ENCODE peak calls at places on chromosomes 2 and 18, in six cellular contexts. W is H1, F is ovary, I is stomach, E is breast epithelium, T is tibial nerve. S is an unnamed sample. For H3K4me1, the result is how much of the 10 kb centered on the place peaks cover.

GRCh38 chr18:3062798-3063563 is 50.0 kb upstream of the LPIN2 start:
- DNase-seq in W (no peak), F (peak), I (peak), E (no peak), T (peak), S (peak)

GRCh38 chr18:48863432-48864065 is 87.2 kb downstream of the SMAD7 start:
- DNase-seq in W (no peak), F (no peak), I (no peak), E (no peak), T (no peak), S (peak)

GRCh38 chr2:238155051-238155760 is 3.6 kb upstream of the ERFE start:
- DNase-seq in W (no peak), F (no peak), I (no peak), E (no peak), T (no peak), S (no peak)

GRCh38 chr2:229342376-229342775 is 71.3 kb upstream of the PID1 start:
- DNase-seq in W (peak), F (peak), I (peak), E (no peak), T (peak), S (no peak)

GRCh38 chr2:119311371-119311770 is 55.3 kb downstream of the C2orf76 start:
- DNase-seq in W (no peak), F (no peak), I (no peak), E (no peak), T (no peak), S (no peak)

GRCh38 chr2:113156278-113157107 is 17.3 kb upstream of the PSD4 start:
- DNase-seq in W (no peak), F (no peak), I (no peak), E (no peak), T (no peak), S (no peak)

GRCh38 chr2:237863102-237863511 is 3.7 kb downstream of the RAMP1 start:
- DNase-seq in W (no peak), F (no peak), I (no peak), E (no peak), T (no peak), S (no peak)

GRCh38 chr2:195337597-195337996 is 319.4 kb upstream of the SLC39A10 start:
- DNase-seq in W (no peak), F (no peak), I (no peak), E (no peak), T (no peak), S (no peak)

GRCh38 chr2:99648115-99648850 is 158.5 kb upstream of the REV1 start:
- DNase-seq in W (no peak), F (no peak), I (no peak), E (no peak), T (peak), S (no peak)

GRCh38 chr2:12965540-12966269 is 249.0 kb downstream of the TRIB2 start:
- DNase-seq in W (no peak), F (no peak), I (no peak), E (no peak), T (no peak), S (no peak)

GRCh38 chr2:11867926-11868325 is 121.5 kb downstream of the LPIN1 start:
- DNase-seq in W (no peak), F (no peak), I (no peak), E (no peak), T (no peak), S (no peak)

GRCh38 chr2:235264121-235264493 is 229.7 kb upstream of the AGAP1 start:
- DNase-seq in W (no peak), F (no peak), I (no peak), E (no peak), T (no peak), S (no peak)

GRCh38 chr2:220857371-220857770 is 714.7 kb downstream of the EPHA4 start:
- DNase-seq in W (no peak), F (no peak), I (no peak), E (no peak), T (no peak), S (no peak)

GRCh38 chr2:174333502-174334277 is 1.1 kb upstream of the SP9 start:
- DNase-seq in W (no peak), F (no peak), I (no peak), E (no peak), T (no peak), S (no peak)

GRCh38 chr2:237894396-237894979 is 35.1 kb downstream of the RAMP1 start:
- DNase-seq in W (no peak), F (no peak), I (no peak), E (no peak), T (no peak), S (no peak)

GRCh38 chr2:112134120-112134519 is 4.1 kb upstream of the FBLN7 start:
- DNase-seq in W (no peak), F (no peak), I (no peak), E (no peak), T (no peak), S (no peak)

DNA sequence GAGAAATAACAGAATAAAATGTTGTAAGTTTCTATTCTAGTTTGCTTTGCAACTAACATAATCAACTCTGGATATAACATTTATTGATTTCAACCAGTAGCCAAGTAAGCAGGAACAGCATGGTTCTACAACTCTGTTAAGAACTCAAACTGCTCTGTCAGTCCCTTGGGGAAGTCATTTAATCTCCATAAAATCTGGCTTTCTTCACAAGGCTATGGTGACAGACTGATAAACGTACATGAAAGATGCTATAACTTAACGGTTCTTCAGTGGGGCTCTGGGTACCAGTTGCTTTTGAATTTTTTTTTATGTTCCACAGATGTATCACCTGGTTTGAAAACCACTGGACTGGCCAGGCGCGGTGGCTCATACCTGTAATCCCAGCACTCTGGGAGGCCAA is 10.3 kb downstream of the PSME4 start:
- DNase-seq in W (no peak), F (no peak), I (no peak), E (no peak), T (no peak), S (no peak)
- H3K4me1 ChIP-seq in W (under half), F (under half), I (half or more), E (under half), T (under half), S (under half)

GRCh38 chr2:19989681-19990415 is at the start of gene WDR35:
- DNase-seq in W (peak), F (peak), I (peak), E (peak), T (peak), S (peak)
- TF ChIP-seq POLR2A in W (peak), F (peak), I (no peak), E (peak), T (peak), S (peak)

DNA sequence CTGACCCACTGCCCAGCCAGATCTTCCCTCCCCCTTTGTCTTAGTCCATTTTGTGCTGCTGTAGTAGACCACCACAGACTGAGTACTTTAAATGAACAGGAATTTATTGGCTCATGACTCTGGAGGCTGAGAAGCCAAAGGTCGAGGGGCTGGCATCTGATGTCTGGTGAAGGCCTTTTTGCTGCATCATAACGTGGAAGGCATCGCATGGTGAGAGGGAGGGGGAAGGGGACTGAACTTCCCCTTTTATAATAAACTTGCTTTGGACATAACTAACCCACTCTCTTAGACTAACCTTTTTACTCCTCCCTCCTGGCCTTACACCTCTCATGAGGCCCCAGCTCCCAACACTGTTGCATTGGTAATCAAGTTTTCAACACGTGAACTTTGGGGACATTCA is 83.8 kb downstream of the MAP4K4 start:
- DNase-seq in W (no peak), F (no peak), I (no peak), E (no peak), T (no peak), S (no peak)
- H3K4me1 ChIP-seq in W (under half), F (under half), I (half or more), E (under half), T (under half), S (under half)

GRCh38 chr2:28737655-28738054 is 14.0 kb upstream of the PPP1CB start:
- DNase-seq in W (no peak), F (no peak), I (no peak), E (no peak), T (no peak), S (no peak)

GRCh38 chr2:28730641-28731146 is 20.9 kb upstream of the PPP1CB start:
- DNase-seq in W (no peak), F (no peak), I (no peak), E (no peak), T (no peak), S (no peak)

GRCh38 chr2:28735511-28735910 is 16.1 kb upstream of the PPP1CB start:
- DNase-seq in W (no peak), F (no peak), I (no peak), E (no peak), T (no peak), S (no peak)

DNA sequence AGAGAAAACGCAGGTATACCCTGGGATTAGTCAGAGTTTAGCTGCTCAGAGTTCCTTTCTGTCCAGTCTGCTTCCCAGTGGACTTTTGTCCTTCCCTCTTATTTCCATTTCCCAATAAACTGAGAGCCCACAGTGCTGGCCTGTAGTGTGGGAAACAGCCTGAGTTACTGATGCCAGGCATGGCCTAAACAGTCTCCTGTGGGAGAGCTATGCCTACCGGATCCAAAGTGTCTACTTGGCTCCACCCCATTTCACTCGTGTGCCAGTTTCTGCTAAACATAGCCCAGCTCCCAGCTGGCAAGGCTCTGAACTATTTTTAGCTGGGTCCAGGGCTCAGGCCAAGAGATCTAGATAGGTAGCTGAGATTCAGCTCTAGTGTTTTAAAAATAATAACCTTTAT is 15.6 kb upstream of the PPP1CB start:
- DNase-seq in W (no peak), F (peak), I (peak), E (peak), T (no peak), S (no peak)
- TF ChIP-seq POLR2A in W (no peak), F (no peak), I (no peak), E (no peak), T (no peak), S (no peak)

DNA sequence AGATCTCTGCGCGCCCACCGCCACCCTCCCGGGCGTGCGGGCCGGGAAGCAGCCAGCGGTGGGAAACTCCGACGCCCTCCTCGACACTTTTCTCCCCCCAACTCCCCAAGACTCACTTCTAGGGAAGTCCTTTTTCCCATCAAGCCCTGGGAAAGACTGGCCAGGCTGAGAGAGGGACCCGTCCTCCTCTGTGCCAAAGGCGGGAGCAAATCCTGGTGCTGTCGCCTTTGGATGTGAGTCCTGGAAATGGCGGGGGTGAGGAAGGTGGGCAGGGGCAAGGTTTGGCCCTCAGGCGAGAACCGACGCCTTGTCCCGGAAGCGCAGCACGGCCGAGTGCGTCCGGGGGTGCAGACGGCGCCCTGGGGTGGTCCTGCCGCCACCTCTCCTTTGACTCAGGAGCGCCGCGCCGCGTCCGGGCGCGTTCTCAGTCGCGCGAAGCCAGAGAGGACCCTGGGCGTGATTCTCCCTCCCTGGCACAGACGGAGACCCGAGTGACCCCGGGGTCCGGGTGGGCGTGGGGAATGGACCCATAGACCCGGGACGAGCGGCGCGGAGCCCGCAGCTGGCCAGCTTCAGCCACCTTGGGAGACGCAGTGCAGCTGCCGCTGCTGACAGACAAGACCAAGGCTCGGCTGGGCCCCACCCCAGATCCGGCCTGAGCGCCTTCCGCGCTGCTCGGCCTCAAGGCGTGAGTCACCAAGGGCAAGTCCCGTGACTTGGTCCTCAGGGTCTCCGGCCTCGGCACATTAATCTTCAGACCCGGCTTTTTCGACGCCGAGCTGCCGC is 3.5 kb upstream of the LBX2 start:
- DNase-seq in W (no peak), F (peak), I (peak), E (peak), T (peak), S (peak)
- H3K4me1 ChIP-seq in W (under half), F (under half), I (half or more), E (under half), T (under half), S (under half)

DNA sequence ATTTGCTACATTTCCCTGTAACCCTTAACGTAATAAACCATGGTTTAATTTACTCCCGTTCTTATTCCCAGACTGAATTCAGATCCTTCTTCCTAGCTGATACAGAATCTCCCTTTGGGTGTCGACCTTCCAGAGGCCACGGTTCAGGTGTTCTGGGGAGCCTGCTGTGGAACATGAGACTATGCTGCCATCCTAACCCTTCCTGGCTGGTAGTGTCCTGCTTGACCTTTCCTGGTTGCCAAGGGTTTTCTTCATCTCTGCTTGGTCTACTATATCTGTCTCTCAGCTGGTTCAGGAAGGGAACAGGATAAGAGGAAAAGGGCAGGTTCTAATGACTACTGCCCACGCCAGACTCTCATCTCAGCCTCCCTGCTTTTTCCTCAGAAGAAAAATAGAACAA is 36.5 kb downstream of the STAT1 start:
- DNase-seq in W (no peak), F (no peak), I (no peak), E (no peak), T (no peak), S (no peak)
- TF ChIP-seq POLR2A in W (no peak), F (no peak), I (no peak), E (no peak), T (no peak), S (no peak)

DNA sequence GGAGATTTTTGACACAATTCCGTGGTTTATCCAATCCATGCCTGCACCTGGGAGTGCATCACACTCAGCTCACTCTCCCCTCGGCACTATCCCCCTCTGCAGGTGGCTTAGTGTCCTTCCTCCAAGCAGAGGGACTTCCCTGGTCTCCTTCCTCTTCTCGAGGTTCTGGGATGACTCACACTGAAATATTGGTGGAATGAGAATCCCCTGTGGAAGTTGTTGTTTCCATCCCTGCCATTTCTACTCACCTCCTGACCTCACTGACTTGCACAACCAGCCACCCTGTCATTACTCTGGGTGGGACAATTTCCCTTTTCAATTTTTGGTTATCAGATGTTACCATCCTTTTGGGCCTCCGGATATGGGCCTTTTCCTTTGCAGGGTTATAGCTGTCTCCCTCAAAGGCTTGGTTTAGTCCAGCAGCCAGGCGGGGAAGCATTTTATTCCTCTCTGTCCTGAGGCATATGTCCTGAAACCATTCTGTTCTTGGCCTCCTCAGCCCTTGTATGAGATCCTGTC is 59.9 kb downstream of the PTPRM start:
- DNase-seq in W (no peak), F (peak), I (no peak), E (no peak), T (peak), S (no peak)
- H3K4me1 ChIP-seq in W (under half), F (under half), I (under half), E (under half), T (under half), S (under half)

S was measured in Peyer's patch.